ENCODE peak calls at places on chromosomes 11 and 22, in nine cellular contexts. D is NCI-H460, R is heart right ventricle, H is AG04450, W is suprapubic skin, U is left cardiac atrium, Y is HTR-8/SVneo, V is dorsolateral prefrontal cortex, T is GM19239. I is an unnamed sample.

GRCh38 chr11:299081-299891 is at the start of gene IFITM5:
- DNase-seq in U (peak), D (no peak), T (no peak), V (no peak), Y (no peak), R (no peak), H (no peak), W (no peak), I (no peak)

GRCh38 chr11:80330302-80330701 is 889.5 kb upstream of the TENM4 start:
- DNase-seq in U (no peak), D (no peak), W (no peak), R (no peak), V (no peak), T (no peak), H (peak), Y (no peak), I (peak)

GRCh38 chr22:49497266-49497665 is 330.4 kb downstream of the BRD1 start:
- DNase-seq in H (no peak), U (no peak), W (no peak), V (no peak), D (no peak), R (no peak), T (no peak), Y (no peak), I (no peak)

GRCh38 chr11:46373787-46374740 is 7.4 kb upstream of the MDK start:
- DNase-seq in H (no peak), Y (no peak), V (no peak), U (no peak), R (no peak), D (no peak), T (no peak), W (no peak), I (no peak)

GRCh38 chr22:37505989-37506388 is 13.2 kb downstream of the CARD10 start:
- DNase-seq in H (no peak), V (no peak), T (no peak), D (no peak), U (no peak), W (no peak), R (no peak), Y (no peak), I (no peak)

GRCh38 chr11:122853261-122853660 is 15.0 kb downstream of the CRTAM start:
- DNase-seq in H (no peak), T (no peak), Y (no peak), V (no peak), D (no peak), W (no peak), U (no peak), R (no peak), I (no peak)

GRCh38 chr11:27296406-27296994 is 66.5 kb downstream of the CCDC34 start:
- DNase-seq in D (peak), U (no peak), H (no peak), R (no peak), Y (peak), V (no peak), W (no peak), T (no peak), I (peak)

GRCh38 chr22:19204640-19205039 is 26.1 kb upstream of the SLC25A1 start:
- DNase-seq in R (no peak), V (no peak), W (no peak), Y (no peak), H (no peak), U (no peak), T (no peak), D (no peak), I (no peak)

GRCh38 chr11:64924910-64925284 is 408 bp downstream of the PPP2R5B start:
- DNase-seq in W (no peak), H (no peak), V (no peak), Y (peak), T (no peak), D (no peak), U (peak), R (peak), I (no peak)

GRCh38 chr22:35961480-35961902 is 67.1 kb downstream of the RBFOX2 start:
- DNase-seq in T (no peak), W (no peak), R (peak), V (peak), U (peak), D (no peak), H (peak), Y (peak), I (peak)

GRCh38 chr11:121654506-121655480 is 202.0 kb upstream of the SORL1-AS1 start:
- DNase-seq in Y (peak), W (no peak), U (no peak), V (no peak), T (no peak), R (no peak), H (no peak), D (peak), I (no peak)

GRCh38 chr22:46071451-46072029 is 78.8 kb upstream of the PPARA start:
- DNase-seq in D (peak), H (peak), Y (peak), U (peak), V (peak), R (peak), T (no peak), W (peak), I (peak)

GRCh38 chr22:22167791-22168189 is 76.8 kb upstream of the VPREB1 start:
- DNase-seq in D (no peak), W (no peak), Y (no peak), U (no peak), H (no peak), R (no peak), T (peak), V (no peak), I (no peak)

GRCh38 chr11:114060402-114061052 is 1.0 kb downstream of the ZBTB16 start:
- DNase-seq in D (no peak), U (peak), V (no peak), T (no peak), H (no peak), R (peak), W (peak), Y (peak), I (no peak)

GRCh38 chr11:36488096-36488495 is 22.0 kb downstream of the TRAF6 start:
- DNase-seq in T (no peak), V (no peak), U (no peak), D (no peak), W (no peak), R (no peak), H (no peak), Y (no peak), I (no peak)

GRCh38 chr11:85779956-85780640 is 30.8 kb downstream of the SYTL2 start:
- DNase-seq in T (no peak), H (no peak), U (no peak), D (no peak), R (no peak), W (no peak), V (no peak), Y (no peak), I (no peak)